ENCODE peak calls at places on chromosomes 16 and 17, in seven cellular contexts. One of them, this sample, is unnamed.

GRCh38 chr17:33647976-33648375 is 354.9 kb upstream of the ASIC2 start:
- DNase-seq in prostate gland: no peak
- DNase-seq in fibroblast of villous mesenchyme: peak; percentile 29
- DNase-seq in activated naive CD8-positive, alpha-beta T cell treated with anti-CD3 and anti-CD28 coated beads for 36 hours: no peak
- DNase-seq in stomach: no peak
- DNase-seq in epithelial cell of esophagus: peak; percentile 38
- DNase-seq in NK-92 treated with Interleukin-12 subunit alpha and Interleukin-12 subunit beta, amount 100 ng/mL, for 24 hours: peak; percentile 9
- DNase-seq in this sample: no peak

GRCh38 chr17:48546924-48547838 is 2.3 kb upstream of the HOXB2 start:
- DNase-seq in prostate gland: no peak
- DNase-seq in fibroblast of villous mesenchyme: peak; percentile 76
- DNase-seq in activated naive CD8-positive, alpha-beta T cell treated with anti-CD3 and anti-CD28 coated beads for 36 hours: no peak
- DNase-seq in stomach: no peak
- DNase-seq in epithelial cell of esophagus: no peak
- DNase-seq in NK-92 treated with Interleukin-12 subunit alpha and Interleukin-12 subunit beta, amount 100 ng/mL, for 24 hours: no peak
- DNase-seq in this sample: no peak

GRCh38 chr17:42879596-42879985 is 21.0 kb upstream of the G6PC1 start:
- DNase-seq in prostate gland: no peak
- DNase-seq in fibroblast of villous mesenchyme: peak; percentile 8
- DNase-seq in activated naive CD8-positive, alpha-beta T cell treated with anti-CD3 and anti-CD28 coated beads for 36 hours: no peak
- DNase-seq in stomach: no peak
- DNase-seq in epithelial cell of esophagus: no peak
- DNase-seq in NK-92 treated with Interleukin-12 subunit alpha and Interleukin-12 subunit beta, amount 100 ng/mL, for 24 hours: no peak
- DNase-seq in this sample: no peak

GRCh38 chr16:1494711-1495110 is 1.6 kb downstream of the TELO2 start:
- DNase-seq in prostate gland: no peak
- DNase-seq in fibroblast of villous mesenchyme: peak; percentile 21
- DNase-seq in activated naive CD8-positive, alpha-beta T cell treated with anti-CD3 and anti-CD28 coated beads for 36 hours: no peak
- DNase-seq in stomach: no peak
- DNase-seq in epithelial cell of esophagus: no peak
- DNase-seq in NK-92 treated with Interleukin-12 subunit alpha and Interleukin-12 subunit beta, amount 100 ng/mL, for 24 hours: no peak
- DNase-seq in this sample: no peak

GRCh38 chr16:85894266-85894665 is 4.7 kb upstream of the IRF8 start:
- DNase-seq in prostate gland: no peak
- DNase-seq in fibroblast of villous mesenchyme: no peak
- DNase-seq in activated naive CD8-positive, alpha-beta T cell treated with anti-CD3 and anti-CD28 coated beads for 36 hours: no peak
- DNase-seq in stomach: no peak
- DNase-seq in epithelial cell of esophagus: no peak
- DNase-seq in NK-92 treated with Interleukin-12 subunit alpha and Interleukin-12 subunit beta, amount 100 ng/mL, for 24 hours: no peak
- DNase-seq in this sample: no peak

GRCh38 chr16:16190546-16190945 is 32.7 kb downstream of the ABCC6 start:
- DNase-seq in prostate gland: no peak
- DNase-seq in fibroblast of villous mesenchyme: no peak
- DNase-seq in activated naive CD8-positive, alpha-beta T cell treated with anti-CD3 and anti-CD28 coated beads for 36 hours: no peak
- DNase-seq in stomach: no peak
- DNase-seq in epithelial cell of esophagus: no peak
- DNase-seq in NK-92 treated with Interleukin-12 subunit alpha and Interleukin-12 subunit beta, amount 100 ng/mL, for 24 hours: no peak
- DNase-seq in this sample: no peak

GRCh38 chr16:15857779-15858560 is 1.1 kb upstream of the MYH11 start:
- DNase-seq in prostate gland: peak; percentile 21
- DNase-seq in fibroblast of villous mesenchyme: peak; percentile 42
- DNase-seq in activated naive CD8-positive, alpha-beta T cell treated with anti-CD3 and anti-CD28 coated beads for 36 hours: no peak
- DNase-seq in stomach: peak; percentile 27
- DNase-seq in epithelial cell of esophagus: peak; percentile 17
- DNase-seq in NK-92 treated with Interleukin-12 subunit alpha and Interleukin-12 subunit beta, amount 100 ng/mL, for 24 hours: no peak
- DNase-seq in this sample: no peak

GRCh38 chr17:2703606-2704005 is 8.0 kb downstream of the CLUH start:
- DNase-seq in prostate gland: no peak
- DNase-seq in fibroblast of villous mesenchyme: no peak
- DNase-seq in activated naive CD8-positive, alpha-beta T cell treated with anti-CD3 and anti-CD28 coated beads for 36 hours: no peak
- DNase-seq in stomach: no peak
- DNase-seq in epithelial cell of esophagus: no peak
- DNase-seq in NK-92 treated with Interleukin-12 subunit alpha and Interleukin-12 subunit beta, amount 100 ng/mL, for 24 hours: no peak
- DNase-seq in this sample: no peak

GRCh38 chr17:76940738-76941350 is 72.6 kb downstream of the MGAT5B start:
- DNase-seq in prostate gland: no peak
- DNase-seq in fibroblast of villous mesenchyme: no peak
- DNase-seq in activated naive CD8-positive, alpha-beta T cell treated with anti-CD3 and anti-CD28 coated beads for 36 hours: no peak
- DNase-seq in stomach: no peak
- DNase-seq in epithelial cell of esophagus: no peak
- DNase-seq in NK-92 treated with Interleukin-12 subunit alpha and Interleukin-12 subunit beta, amount 100 ng/mL, for 24 hours: no peak
- DNase-seq in this sample: no peak

GRCh38 chr17:51119415-51120356 is 982 bp downstream of the SPAG9 start:
- DNase-seq in prostate gland: peak; percentile 26
- DNase-seq in fibroblast of villous mesenchyme: peak; percentile 73
- DNase-seq in activated naive CD8-positive, alpha-beta T cell treated with anti-CD3 and anti-CD28 coated beads for 36 hours: peak; percentile 54
- DNase-seq in stomach: peak; percentile 44
- DNase-seq in epithelial cell of esophagus: peak; percentile 46
- DNase-seq in NK-92 treated with Interleukin-12 subunit alpha and Interleukin-12 subunit beta, amount 100 ng/mL, for 24 hours: peak; percentile 43
- DNase-seq in this sample: peak; percentile 52

GRCh38 chr16:10895053-10895946 is 18.3 kb downstream of the CIITA start:
- DNase-seq in prostate gland: no peak
- DNase-seq in fibroblast of villous mesenchyme: peak; percentile 45
- DNase-seq in activated naive CD8-positive, alpha-beta T cell treated with anti-CD3 and anti-CD28 coated beads for 36 hours: no peak
- DNase-seq in stomach: no peak
- DNase-seq in epithelial cell of esophagus: peak; percentile 50
- DNase-seq in NK-92 treated with Interleukin-12 subunit alpha and Interleukin-12 subunit beta, amount 100 ng/mL, for 24 hours: no peak
- DNase-seq in this sample: no peak

GRCh38 chr17:81385320-81386111 is 9.7 kb upstream of the BAHCC1 start:
- DNase-seq in prostate gland: no peak
- DNase-seq in fibroblast of villous mesenchyme: peak; percentile 79
- DNase-seq in activated naive CD8-positive, alpha-beta T cell treated with anti-CD3 and anti-CD28 coated beads for 36 hours: no peak
- DNase-seq in stomach: no peak
- DNase-seq in epithelial cell of esophagus: no peak
- DNase-seq in NK-92 treated with Interleukin-12 subunit alpha and Interleukin-12 subunit beta, amount 100 ng/mL, for 24 hours: no peak
- DNase-seq in this sample: no peak

This sample was measured in H4.